ENCODE peak calls at places on chromosomes 3 and 15, in four cellular contexts. N is WTC11, F is A549, S is K562. A is an unnamed sample.

GRCh38 chr3:178551916-178552321 is 15.7 kb downstream of the KCNMB2 start:
- DNase-seq in N (no peak), F (no peak), S (no peak), A (no peak)

GRCh38 chr3:59818033-59818936 is 768.5 kb upstream of the CFAP20DC start:
- DNase-seq in N (no peak), F (peak; percentile 31), S (peak; percentile 72), A (no peak)

GRCh38 chr3:49924683-49925082 is 4.9 kb downstream of the MON1A start:
- DNase-seq in N (no peak), F (no peak), S (peak; percentile 75), A (no peak)

GRCh38 chr3:186653079-186653710 is 12.6 kb upstream of the HRG start:
- DNase-seq in N (no peak), F (no peak), S (no peak), A (no peak)

GRCh38 chr15:95676500-95676899 is 654.0 kb upstream of the NR2F2 start:
- DNase-seq in N (no peak), F (no peak), S (no peak), A (no peak)

GRCh38 chr15:89857673-89858072 is 36.1 kb downstream of the AP3S2 start:
- DNase-seq in N (no peak), F (peak; percentile 49), S (no peak), A (peak; percentile 89)

GRCh38 chr3:43477600-43477999 is 144.2 kb downstream of the ANO10 start:
- DNase-seq in N (no peak), F (no peak), S (no peak), A (no peak)

GRCh38 chr3:67405193-67405592 is 249.2 kb downstream of the SUCLG2 start:
- DNase-seq in N (no peak), F (no peak), S (no peak), A (no peak)

GRCh38 chr15:93307513-93307912 is 218.5 kb upstream of the RGMA start:
- DNase-seq in N (no peak), F (no peak), S (no peak), A (no peak)

GRCh38 chr15:85706779-85707518 is 87.8 kb downstream of the KLHL25 start:
- DNase-seq in N (no peak), F (no peak), S (no peak), A (no peak)

GRCh38 chr15:48897144-48897814 is 19.3 kb downstream of the EID1 start:
- DNase-seq in N (no peak), F (no peak), S (peak; percentile 50), A (no peak)

GRCh38 chr15:60021589-60022378 is 17.7 kb downstream of the FOXB1 start:
- DNase-seq in N (no peak), F (no peak), S (no peak), A (no peak)

GRCh38 chr3:186251948-186252619 is 110.0 kb downstream of the DGKG start:
- DNase-seq in N (no peak), F (no peak), S (peak; percentile 35), A (no peak)

GRCh38 chr3:39141211-39141995 is 12.0 kb downstream of the CSRNP1 start:
- DNase-seq in N (no peak), F (no peak), S (peak; percentile 34), A (no peak)

GRCh38 chr3:46897031-46897430 is 19.5 kb downstream of the PTH1R start:
- DNase-seq in N (no peak), F (no peak), S (no peak), A (no peak)

GRCh38 chr15:72222433-72222832 is 8.6 kb downstream of the PKM start:
- DNase-seq in N (no peak), F (peak; percentile 95), S (no peak), A (no peak)

GRCh38 chr3:133927543-133928066 is 31.9 kb upstream of the RAB6B start:
- DNase-seq in N (peak; percentile 53), F (peak; percentile 38), S (peak; percentile 70), A (no peak)

GRCh38 chr3:133928136-133928893 is 32.6 kb upstream of the RAB6B start:
- DNase-seq in N (no peak), F (no peak), S (no peak), A (no peak)

GRCh38 chr3:133925960-133926735 is 30.5 kb upstream of the RAB6B start:
- DNase-seq in N (no peak), F (no peak), S (no peak), A (no peak)

GRCh38 chr3:133928903-133929607 is 33.4 kb upstream of the RAB6B start:
- DNase-seq in N (no peak), F (no peak), S (no peak), A (no peak)

GRCh38 chr3:133926736-133927542 is 31.3 kb upstream of the RAB6B start:
- DNase-seq in N (peak; percentile 42), F (no peak), S (peak; percentile 6), A (no peak)
- TF ChIP-seq HMGXB4 in N (peak; percentile 39), F (no peak), S (no peak), A (no peak)

DNA sequence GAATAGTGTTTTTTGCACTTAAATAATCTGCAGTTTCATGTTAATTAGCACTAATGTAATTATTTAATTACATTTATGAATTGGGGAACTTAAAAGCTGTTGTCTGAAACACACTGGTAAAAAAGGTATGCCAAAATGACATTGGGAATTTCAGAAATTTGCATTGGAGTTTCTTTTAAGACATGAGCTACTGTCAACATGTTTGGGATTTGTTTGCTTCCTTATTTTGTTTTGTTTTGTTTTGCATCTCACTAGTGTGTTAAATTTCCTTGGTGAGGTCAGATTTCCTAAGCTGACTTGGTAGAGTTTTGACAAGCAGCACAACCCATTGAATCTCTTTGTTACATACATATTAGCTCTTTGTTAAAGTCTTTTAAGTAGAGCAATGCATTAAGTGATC is 119.4 kb downstream of the IQCH start:
- DNase-seq in N (no peak), F (no peak), S (no peak), A (no peak)
- TF ChIP-seq HMGXB4 in N (no peak), F (no peak), S (no peak), A (no peak)

DNA sequence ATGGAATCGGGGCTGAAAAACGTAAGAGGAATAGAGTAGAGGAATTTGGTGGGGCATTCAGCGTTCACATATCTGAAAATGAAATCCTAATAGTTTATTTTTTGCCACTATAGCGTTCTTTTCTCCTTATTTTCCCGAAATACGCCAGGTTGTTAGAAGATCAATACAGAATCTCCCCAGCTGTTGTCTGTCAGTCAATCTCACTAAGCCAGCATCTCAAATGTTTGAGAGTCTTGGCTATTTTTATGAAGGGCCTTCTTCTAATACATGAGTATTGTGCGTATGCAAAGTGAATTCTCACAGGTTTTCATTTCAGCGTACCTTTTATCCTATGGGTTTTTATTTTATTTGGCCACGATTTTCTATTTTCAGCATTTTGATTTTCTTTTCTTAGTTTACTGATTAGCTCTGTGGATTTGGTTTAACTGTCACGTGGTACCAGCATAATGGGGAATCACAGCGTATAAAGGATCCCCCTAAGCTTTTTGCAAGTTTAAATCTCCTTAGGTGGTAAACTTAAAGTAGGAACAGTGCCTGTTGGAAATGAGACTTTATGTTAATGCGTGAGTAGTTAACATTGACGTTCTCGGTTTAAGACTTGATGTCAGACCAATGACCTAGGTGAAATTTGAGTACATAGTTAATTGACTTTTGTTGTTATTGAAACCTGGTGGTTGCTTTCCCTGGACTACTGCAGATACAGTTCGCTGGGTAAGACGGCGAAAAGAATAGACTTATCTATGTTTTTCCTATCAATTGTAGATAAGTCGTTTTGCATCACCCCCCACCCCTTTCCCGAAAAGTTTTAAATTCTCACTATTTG is 1.3 kb downstream of the FXR1 start:
- DNase-seq in N (no peak), F (no peak), S (peak; percentile 26), A (no peak)
- TF ChIP-seq HMGXB4 in N (no peak), F (no peak), S (no peak), A (no peak)

GRCh38 chr3:134796313-134797079 is 1.4 kb downstream of the EPHB1 start:
- DNase-seq in N (peak; percentile 60), F (no peak), S (no peak), A (no peak)
- TF ChIP-seq HMGXB4 in N (no peak), F (no peak), S (no peak), A (no peak)

GRCh38 chr3:72618739-72619138 is 229.5 kb downstream of the SHQ1 start:
- DNase-seq in N (no peak), F (no peak), S (no peak), A (no peak)

GRCh38 chr3:72615182-72615581 is 233.1 kb downstream of the SHQ1 start:
- DNase-seq in N (no peak), F (no peak), S (no peak), A (no peak)

GRCh38 chr3:72617420-72618024 is 230.7 kb downstream of the SHQ1 start:
- DNase-seq in N (no peak), F (no peak), S (no peak), A (no peak)

GRCh38 chr3:72613871-72614270 is 234.4 kb downstream of the SHQ1 start:
- DNase-seq in N (no peak), F (no peak), S (no peak), A (no peak)

GRCh38 chr3:72614394-72615074 is 233.7 kb downstream of the SHQ1 start:
- DNase-seq in N (no peak), F (no peak), S (peak; percentile 32), A (no peak)
- TF ChIP-seq HMGXB4 in N (no peak), F (no peak), S (no peak), A (no peak)

DNA sequence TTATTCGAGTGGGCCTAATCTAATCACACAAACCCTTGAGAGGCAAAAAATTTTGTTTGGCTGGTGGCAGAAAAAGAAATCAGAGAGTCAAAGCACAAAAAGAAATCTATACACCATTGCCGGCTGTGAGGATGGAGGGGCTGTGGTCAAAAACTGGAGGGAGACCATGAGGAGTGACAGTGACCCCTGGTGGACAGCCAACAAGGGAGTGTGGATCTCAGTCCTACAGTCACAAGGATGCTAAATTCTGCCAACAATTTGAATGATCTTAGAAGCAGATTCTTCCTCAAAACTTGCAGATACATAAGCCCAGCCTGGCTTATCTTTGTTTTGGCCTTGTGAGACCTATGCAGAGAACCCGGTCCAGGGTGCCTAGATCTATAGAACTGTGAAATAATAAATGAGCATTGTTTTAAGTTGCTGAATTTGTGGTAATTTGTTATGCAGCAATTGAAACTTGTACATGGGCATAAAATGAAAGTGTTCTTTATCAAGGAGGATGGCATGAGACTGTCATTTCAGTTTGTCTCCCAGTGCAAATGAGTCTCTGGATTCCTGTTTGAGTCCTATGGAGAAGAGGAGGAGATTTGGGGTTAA is 103.0 kb upstream of the ARHGEF26 start:
- DNase-seq in N (peak; percentile 76), F (peak; percentile 11), S (peak; percentile 53), A (peak; percentile 33)
- TF ChIP-seq HMGXB4 in N (no peak), F (no peak), S (no peak), A (no peak)

GRCh38 chr3:32239638-32240550 is 1.4 kb downstream of the CMTM8 start:
- DNase-seq in N (peak; percentile 46), F (peak; percentile 79), S (peak; percentile 47), A (peak; percentile 65)
- TF ChIP-seq HMGXB4 in N (no peak), F (no peak), S (no peak), A (peak; percentile 17)

DNA sequence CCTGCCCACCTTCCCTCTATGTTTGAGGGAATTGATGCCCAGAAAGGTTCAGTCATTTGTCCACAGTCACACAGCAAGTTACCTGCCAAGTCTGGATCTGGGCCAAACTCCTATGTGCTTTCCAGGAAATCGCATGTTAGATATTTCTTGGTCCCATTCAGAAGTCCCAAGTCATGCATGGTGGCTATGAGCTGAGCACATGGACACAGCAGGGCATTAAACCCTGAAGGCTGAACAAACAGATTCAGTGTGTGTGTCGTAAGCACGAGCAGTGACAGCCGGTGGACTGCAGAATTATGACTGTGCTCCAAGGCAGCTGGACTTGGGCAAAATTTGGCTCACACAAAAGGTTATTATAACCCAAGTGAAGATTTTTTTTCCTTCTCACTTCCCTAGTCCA is 11.4 kb upstream of the SLC6A6 start:
- DNase-seq in N (no peak), F (no peak), S (peak; percentile 56), A (peak; percentile 44)
- TF ChIP-seq HMGXB4 in N (no peak), F (no peak), S (no peak), A (no peak)